ENCODE peak calls at places on chromosomes 3 and 15, in four cellular contexts. X is K562, K is IMR-90, F is A549. Y is an unnamed sample.

GRCh38 chr3:183698760-183699159 is 1.2 kb downstream of the YEATS2 start:
- DNase-seq in X (peak), K (peak), F (no peak), Y (no peak)

GRCh38 chr3:55619186-55619808 is 132.2 kb upstream of the WNT5A start:
- DNase-seq in X (no peak), K (no peak), F (no peak), Y (no peak)

GRCh38 chr3:73687081-73688004 is 62.6 kb upstream of the PDZRN3 start:
- DNase-seq in X (no peak), K (peak), F (no peak), Y (peak)

GRCh38 chr3:100150583-100150982 is 36.3 kb upstream of the FILIP1L start:
- DNase-seq in X (no peak), K (no peak), F (no peak), Y (no peak)

GRCh38 chr15:88166330-88166993 is 90.1 kb downstream of the NTRK3 start:
- DNase-seq in X (peak), K (no peak), F (no peak), Y (no peak)

GRCh38 chr15:62711691-62712454 is 330.7 kb upstream of the TPM1 start:
- DNase-seq in X (no peak), K (peak), F (no peak), Y (no peak)

GRCh38 chr3:32226875-32227500 is 11.5 kb upstream of the CMTM8 start:
- DNase-seq in X (no peak), K (peak), F (peak), Y (no peak)

GRCh38 chr3:13380991-13381390 is 39.1 kb downstream of the NUP210 start:
- DNase-seq in X (no peak), K (peak), F (no peak), Y (no peak)

GRCh38 chr3:32428092-32429068 is 36.7 kb downstream of the CMTM7 start:
- DNase-seq in X (no peak), K (no peak), F (no peak), Y (no peak)

GRCh38 chr15:51737538-51738305 is at the start of gene LYSMD2:
- DNase-seq in X (peak), K (peak), F (peak), Y (peak)

GRCh38 chr3:186217820-186218164 is 108.9 kb upstream of the ETV5 start:
- DNase-seq in X (no peak), K (no peak), F (no peak), Y (no peak)

GRCh38 chr3:188769833-188770232 is 401.9 kb upstream of the TPRG1 start:
- DNase-seq in X (no peak), K (no peak), F (no peak), Y (no peak)

GRCh38 chr15:75720787-75721461 is 8.3 kb upstream of the CSPG4 start:
- DNase-seq in X (peak), K (no peak), F (peak), Y (peak)

GRCh38 chr3:141164844-141165243 is 66.8 kb upstream of the PXYLP1 start:
- DNase-seq in X (no peak), K (no peak), F (no peak), Y (no peak)

GRCh38 chr3:24683511-24684384 is 189.1 kb upstream of the THRB start:
- DNase-seq in X (peak), K (peak), F (peak), Y (peak)

GRCh38 chr3:160667452-160667851 is 9.5 kb upstream of the ARL14 start:
- DNase-seq in X (no peak), K (peak), F (peak), Y (no peak)

GRCh38 chr3:58383904-58384303 is 49.7 kb downstream of the PDHB start:
- DNase-seq in X (no peak), K (peak), F (no peak), Y (no peak)

GRCh38 chr3:88235102-88235501 is 85.3 kb downstream of the C3orf38 start:
- DNase-seq in X (no peak), K (no peak), F (no peak), Y (no peak)

GRCh38 chr3:192915306-192915705 is 2.4 kb downstream of the MB21D2 start:
- DNase-seq in X (no peak), K (peak), F (no peak), Y (peak)

GRCh38 chr3:25097023-25097422 is 331.0 kb upstream of the RARB start:
- DNase-seq in X (no peak), K (no peak), F (no peak), Y (no peak)

GRCh38 chr3:71425491-71426071 is 157.9 kb downstream of the FOXP1 start:
- DNase-seq in X (no peak), K (peak), F (no peak), Y (no peak)

GRCh38 chr3:99957086-99957821 is 139.6 kb downstream of the CMSS1 start:
- DNase-seq in X (no peak), K (no peak), F (no peak), Y (no peak)

GRCh38 chr3:5543047-5543446 is 355.5 kb downstream of the EDEM1 start:
- DNase-seq in X (no peak), K (no peak), F (no peak), Y (no peak)

GRCh38 chr3:16114930-16115329 is 59.5 kb upstream of the GALNT15 start:
- DNase-seq in X (no peak), K (no peak), F (no peak), Y (no peak)
- TF ChIP-seq SMC3 in X (no peak), K (no peak), F (no peak), Y (no peak)

GRCh38 chr3:123660900-123661299 is 76.0 kb upstream of the HACD2 start:
- DNase-seq in X (no peak), K (peak), F (no peak), Y (peak)
- TF ChIP-seq SMC3 in X (no peak), K (peak), F (no peak), Y (peak)

GRCh38 chr15:77035999-77036471 is 34.9 kb downstream of the TSPAN3 start:
- DNase-seq in X (no peak), K (no peak), F (no peak), Y (peak)
- TF ChIP-seq SMC3 in X (no peak), K (no peak), F (no peak), Y (no peak)

DNA sequence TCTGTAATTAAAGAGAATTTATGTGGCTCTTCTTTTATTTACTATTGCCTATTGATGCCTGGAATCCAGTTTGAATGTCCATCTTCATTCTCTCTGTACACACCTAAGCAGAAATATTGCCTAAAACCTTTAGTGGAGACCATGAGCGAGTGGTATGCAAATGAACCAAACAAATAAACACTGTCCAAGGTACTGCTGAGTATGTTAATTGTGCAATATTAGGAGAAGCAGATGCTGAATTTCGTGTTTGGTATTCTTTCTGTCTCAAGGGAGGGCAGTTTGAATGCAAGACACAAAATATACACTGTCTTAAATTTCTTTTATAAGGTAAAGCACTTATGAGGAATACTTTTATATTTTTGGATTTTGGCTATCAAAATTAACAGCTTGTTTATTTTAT is 440.9 kb downstream of the RBMS3 start:
- DNase-seq in X (no peak), K (peak), F (no peak), Y (no peak)
- TF ChIP-seq SMC3 in X (no peak), K (no peak), F (no peak), Y (no peak)

GRCh38 chr3:82093641-82094040 is 332.2 kb upstream of the GBE1 start:
- DNase-seq in X (no peak), K (no peak), F (no peak), Y (no peak)
- TF ChIP-seq SMC3 in X (no peak), K (no peak), F (no peak), Y (no peak)

GRCh38 chr15:74313889-74314288 is 53.6 kb downstream of the CYP11A1 start:
- DNase-seq in X (no peak), K (no peak), F (no peak), Y (no peak)

GRCh38 chr15:74314897-74315438 is 52.5 kb downstream of the CYP11A1 start:
- DNase-seq in X (peak), K (no peak), F (no peak), Y (no peak)

GRCh38 chr15:74312445-74313007 is 54.9 kb downstream of the CYP11A1 start:
- DNase-seq in X (peak), K (no peak), F (no peak), Y (peak)

GRCh38 chr15:74308643-74308945 is 58.9 kb downstream of the CYP11A1 start:
- DNase-seq in X (no peak), K (no peak), F (no peak), Y (no peak)

DNA sequence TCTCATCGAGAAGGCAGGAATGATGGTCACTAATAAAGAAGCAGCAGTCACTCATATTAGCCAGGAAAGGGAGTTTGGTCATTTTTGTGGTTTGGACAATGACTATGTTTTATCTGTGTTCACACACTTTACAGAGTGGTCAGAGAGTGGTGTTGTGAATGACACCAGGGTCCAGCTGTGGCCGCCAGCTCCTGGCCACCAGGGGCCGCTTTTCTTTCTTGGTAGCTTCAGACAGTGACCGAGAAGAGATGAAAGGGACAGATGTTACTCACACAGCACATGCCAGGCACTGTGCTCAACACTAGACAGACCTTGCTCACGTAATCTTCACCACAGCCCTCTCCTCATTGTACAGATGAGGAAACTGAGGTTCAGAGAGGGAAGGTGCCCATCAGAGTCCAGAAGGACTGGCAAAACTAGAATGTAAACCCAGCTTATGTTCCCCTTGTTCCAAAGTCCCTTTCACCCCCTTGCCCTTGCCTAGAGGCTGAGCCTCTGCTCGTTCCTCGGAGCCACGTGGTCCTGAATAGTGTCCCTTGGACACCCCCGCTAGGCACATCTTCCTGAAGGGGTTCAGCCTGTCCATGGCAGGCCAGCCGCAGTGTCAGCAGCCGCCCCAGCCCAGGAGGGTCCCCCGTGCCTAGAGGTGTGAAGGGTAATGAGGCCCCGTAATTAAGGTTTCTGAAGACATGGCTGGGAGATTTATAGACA is 55.6 kb downstream of the CYP11A1 start:
- DNase-seq in X (peak), K (peak), F (peak), Y (peak)
- TF ChIP-seq SMC3 in X (peak), K (peak), F (peak), Y (peak)

DNA sequence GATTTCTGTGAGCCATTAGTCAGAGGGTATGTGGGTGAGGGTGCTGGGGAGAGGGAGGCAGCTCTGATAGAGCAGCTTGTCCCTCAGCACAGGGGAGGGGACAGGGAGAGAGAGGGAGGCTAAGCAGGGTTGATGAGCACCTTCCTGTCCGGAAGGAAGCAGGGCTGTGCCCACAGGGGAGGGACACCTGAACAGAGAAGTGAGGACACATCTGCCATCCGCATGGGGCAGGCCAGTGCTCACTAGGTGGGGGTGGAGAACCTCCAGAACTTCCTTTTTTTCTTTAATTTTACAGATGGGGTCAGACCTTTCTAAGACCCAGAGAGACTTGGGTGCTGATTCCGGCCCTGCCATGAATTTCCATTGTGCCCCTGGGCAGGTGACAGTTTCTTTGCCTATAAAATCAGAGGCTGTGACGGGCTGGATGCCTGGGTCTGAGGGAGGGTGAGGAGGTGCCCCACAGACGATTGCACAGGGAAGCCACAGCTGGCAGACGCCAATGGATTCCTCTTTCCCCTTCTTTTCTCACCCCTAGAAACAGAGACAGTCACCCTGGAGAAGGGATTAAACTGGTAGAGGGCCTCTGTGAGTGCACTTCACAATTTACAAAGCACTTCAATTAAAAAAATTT is 4.1 kb upstream of the TGM5 start:
- DNase-seq in X (no peak), K (no peak), F (no peak), Y (no peak)
- TF ChIP-seq SMC3 in X (no peak), K (no peak), F (no peak), Y (no peak)

GRCh38 chr3:129777806-129778205 is 115.7 kb downstream of the TMCC1 start:
- DNase-seq in X (no peak), K (no peak), F (no peak), Y (no peak)
- TF ChIP-seq SMC3 in X (no peak), K (no peak), F (no peak), Y (no peak)

DNA sequence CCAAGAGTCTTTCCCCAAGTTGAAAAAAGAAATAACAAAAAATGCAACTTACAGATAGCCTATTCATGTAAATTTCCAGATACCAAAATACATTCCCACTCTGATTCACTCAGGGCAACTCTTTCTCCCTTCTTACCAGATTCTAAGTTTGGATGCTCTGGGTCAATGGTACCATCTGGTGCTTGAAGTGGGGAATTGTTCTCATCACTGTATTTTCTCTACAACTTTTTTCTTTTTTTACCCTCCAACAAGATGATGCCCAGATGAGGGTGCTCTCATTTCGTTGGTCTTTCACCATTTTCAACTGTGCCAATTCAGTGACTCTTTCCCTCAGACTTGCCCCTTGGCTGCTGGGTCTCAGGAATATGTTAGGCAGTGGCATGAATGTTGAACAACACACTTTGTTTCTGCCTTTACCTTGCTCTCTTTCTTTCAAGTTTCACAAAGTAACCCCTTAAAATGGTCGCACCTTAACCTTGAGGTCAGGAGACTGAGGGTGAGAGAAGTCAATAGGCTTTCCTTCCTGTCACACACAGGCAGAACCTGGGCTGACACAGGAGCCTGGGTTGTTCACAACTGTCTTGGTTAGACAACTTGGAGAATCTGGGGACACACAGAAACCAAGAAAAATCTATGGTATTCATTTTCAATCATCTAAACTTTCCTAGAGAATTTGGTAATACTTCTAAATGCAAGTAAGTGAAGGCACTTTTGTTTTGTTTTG is 330.7 kb upstream of the SLCO3A1 start:
- DNase-seq in X (peak), K (peak), F (no peak), Y (no peak)
- TF ChIP-seq SMC3 in X (peak), K (peak), F (peak), Y (peak)